ENCODE peak calls at places on chromosome 1, in seven cellular contexts. I is RWPE1; Y is fibroblast of mammary gland; B is stimulated activated naive B cell treated with anti-CD40 and anti-IgM and Interleukin-4, amounts not matched to agents 10 μg/mL and 1 μg/mL and 100 μg/mL, for 72 hours; K is stimulated activated CD4-positive, alpha-beta T cell treated with anti-CD3 and anti-CD28 coated beads, Interleukin-15, amount 100 ng/mL, for 48 hours; M is thoracic aorta; N is NCI-H510A treated with DMSO at 0.1 percent for 48 hours. F is an unnamed sample.

GRCh38 chr1:84776639-84777038 is 86.4 kb upstream of the SSX2IP start:
- DNase-seq in I (no peak), Y (peak; percentile 66), K (no peak), M (no peak), B (no peak), N (no peak), F (no peak)

GRCh38 chr1:247747616-247748015 is 325 bp downstream of the OR14A2 start:
- DNase-seq in B (no peak), I (no peak), K (no peak), M (no peak), Y (no peak), N (no peak), F (no peak)

GRCh38 chr1:9039761-9040658 is 13.8 kb upstream of the SLC2A7 start:
- DNase-seq in I (no peak), K (no peak), M (no peak), N (no peak), Y (no peak), B (no peak), F (no peak)

GRCh38 chr1:45508295-45509151 is 8.4 kb downstream of the MMACHC start:
- DNase-seq in B (no peak), M (no peak), N (no peak), Y (peak; percentile 30), K (no peak), I (no peak), F (no peak)

GRCh38 chr1:217138173-217138838 is 415.1 kb upstream of the ESRRG start:
- DNase-seq in Y (no peak), I (no peak), N (no peak), M (no peak), B (no peak), K (no peak), F (no peak)

GRCh38 chr1:165562576-165562975 is 18.8 kb downstream of the LRRC52 start:
- DNase-seq in I (no peak), B (no peak), M (no peak), Y (peak; percentile 27), K (no peak), N (no peak), F (no peak)

GRCh38 chr1:60547821-60548220 is 474.3 kb upstream of the C1orf87 start:
- DNase-seq in K (no peak), I (no peak), B (no peak), Y (no peak), M (no peak), N (peak; percentile 89), F (no peak)

GRCh38 chr1:29319300-29320110 is 83.2 kb downstream of the PTPRU start:
- DNase-seq in N (no peak), B (no peak), K (no peak), I (no peak), Y (no peak), M (no peak), F (no peak)

GRCh38 chr1:111203681-111204210 is 3.3 kb upstream of the DENND2D start:
- DNase-seq in N (peak; percentile 63), Y (peak; percentile 41), K (peak; percentile 81), I (peak; percentile 85), M (no peak), B (peak; percentile 78), F (peak; percentile 95)

GRCh38 chr1:31181515-31182343 is 58.0 kb downstream of the NKAIN1 start:
- DNase-seq in B (peak; percentile 41), K (peak; percentile 12), M (no peak), I (peak; percentile 43), N (no peak), Y (peak; percentile 40), F (peak; percentile 88)

GRCh38 chr1:171457412-171457811 is 27.9 kb upstream of the PRRC2C start:
- DNase-seq in Y (peak; percentile 81), N (no peak), B (no peak), M (no peak), K (no peak), I (no peak), F (no peak)